ENCODE peak calls at places on chromosomes 7 and 10, in seven cellular contexts. C is astrocyte of the spinal cord, V is pancreas, U is heart left ventricle, H is Peyer's patch, A is AG04449, Y is bronchial epithelial cell. N is an unnamed sample.

GRCh38 chr10:71814923-71815411 is 36.1 kb downstream of the PSAP start:
- DNase-seq in C (no peak), V (no peak), U (no peak), H (no peak), A (no peak), Y (no peak), N (no peak)

GRCh38 chr7:23709081-23709746 is 805 bp upstream of the STK31 start:
- DNase-seq in C (no peak), V (no peak), U (no peak), H (no peak), A (no peak), Y (no peak), N (no peak)

GRCh38 chr10:117226813-117227451 is 14.0 kb upstream of the SLC18A2 start:
- DNase-seq in C (no peak), V (peak; percentile 56), U (no peak), H (no peak), A (no peak), Y (peak; percentile 41), N (peak; percentile 41)

GRCh38 chr7:23655433-23655832 is 24.6 kb upstream of the FAM221A start:
- DNase-seq in C (no peak), V (no peak), U (no peak), H (no peak), A (no peak), Y (no peak), N (no peak)

GRCh38 chr10:131381576-131381975 is 70.1 kb upstream of the TCERG1L start:
- DNase-seq in C (no peak), V (no peak), U (no peak), H (no peak), A (no peak), Y (no peak), N (no peak)

GRCh38 chr10:10792681-10793080 is 225.0 kb upstream of the CELF2 start:
- DNase-seq in C (peak; percentile 84), V (no peak), U (no peak), H (no peak), A (peak; percentile 74), Y (peak; percentile 81), N (peak; percentile 95)

GRCh38 chr7:48154792-48155413 is 16.4 kb upstream of the ABCA13 start:
- DNase-seq in C (peak; percentile 60), V (peak; percentile 51), U (no peak), H (peak; percentile 67), A (no peak), Y (peak; percentile 56), N (peak; percentile 64)

GRCh38 chr7:108284349-108285017 is 154.3 kb upstream of the LAMB4 start:
- DNase-seq in C (no peak), V (no peak), U (no peak), H (no peak), A (no peak), Y (no peak), N (no peak)

GRCh38 chr7:116162992-116163391 is 47.3 kb upstream of the TES start:
- DNase-seq in C (no peak), V (no peak), U (no peak), H (no peak), A (no peak), Y (no peak), N (no peak)
- TF ChIP-seq CTCF in C (no peak), V (no peak), U (no peak), H (no peak), A (no peak), Y (peak; percentile 32), N (no peak)

GRCh38 chr7:134782121-134782623 is 2.7 kb downstream of the CALD1 start:
- DNase-seq in C (peak; percentile 60), V (no peak), U (no peak), H (no peak), A (no peak), Y (peak; percentile 34), N (peak; percentile 71)
- H3K4me3 ChIP-seq in C (peak overlapping the region; percentile 61), V (no peak overlapping the region), U (peak overlapping the region; percentile 74), H (no peak overlapping the region), A (peak overlapping the region; percentile 83), Y (no peak overlapping the region), N (peak overlapping the region; percentile 53)

GRCh38 chr10:119620771-119621384 is 24.1 kb upstream of the TIAL1 start:
- DNase-seq in C (no peak), V (no peak), U (no peak), H (no peak), A (no peak), Y (no peak), N (no peak)

GRCh38 chr10:119630300-119630699 is 20.9 kb upstream of the BAG3 start:
- DNase-seq in C (no peak), V (peak; percentile 25), U (no peak), H (no peak), A (no peak), Y (no peak), N (no peak)

GRCh38 chr10:119620241-119620753 is 23.5 kb upstream of the TIAL1 start:
- DNase-seq in C (peak; percentile 35), V (no peak), U (no peak), H (no peak), A (no peak), Y (peak; percentile 60), N (peak; percentile 20)

GRCh38 chr10:119625570-119626280 is 25.5 kb upstream of the BAG3 start:
- DNase-seq in C (no peak), V (no peak), U (no peak), H (no peak), A (no peak), Y (no peak), N (no peak)
- TF ChIP-seq CTCF in C (no peak), V (no peak), U (no peak), H (no peak), A (no peak), Y (no peak), N (no peak)

GRCh38 chr7:67625257-67625713 is 628.7 kb downstream of the TYW1 start:
- DNase-seq in C (peak; percentile 35), V (peak; percentile 64), U (peak; percentile 80), H (peak; percentile 54), A (peak; percentile 5), Y (peak; percentile 2), N (peak; percentile 44)
- H3K4me3 ChIP-seq in C (no peak overlapping the region), V (no peak overlapping the region), U (peak overlapping the region; percentile 22), H (no peak overlapping the region), A (peak overlapping the region; percentile 42), Y (no peak overlapping the region), N (peak overlapping the region; percentile 6)

GRCh38 chr7:32427769-32428291 is 62.4 kb downstream of the LSM5 start:
- DNase-seq in C (peak; percentile 85), V (peak; percentile 75), U (peak; percentile 74), H (peak; percentile 60), A (peak; percentile 12), Y (peak; percentile 68), N (peak; percentile 84)
- TF ChIP-seq CTCF in C (peak; percentile 62), V (no peak), U (peak; percentile 10), H (no peak), A (peak; percentile 80), Y (peak; percentile 71), N (peak; percentile 72)

N was measured in cardiac fibroblast.